ENCODE peak calls at places on chromosomes 3 and 15, in seven cellular contexts. B, I, W, X, V, Y and E are unnamed samples.

GRCh38 chr3:94928921-94929320 is 866.1 kb downstream of the NSUN3 start:
- DNase-seq in B (no peak), I (peak), W (no peak), X (peak), V (no peak), Y (peak), E (no peak)

GRCh38 chr3:104878395-104878794 is 488.3 kb upstream of the ALCAM start:
- DNase-seq in B (no peak), I (no peak), W (no peak), X (no peak), V (no peak), Y (no peak), E (no peak)

GRCh38 chr15:77519540-77519939 is 98.9 kb downstream of the HMG20A start:
- DNase-seq in B (no peak), I (no peak), W (no peak), X (no peak), V (no peak), Y (no peak), E (no peak)

GRCh38 chr15:72163719-72164118 is 33.9 kb downstream of the GRAMD2A start:
- DNase-seq in B (no peak), I (no peak), W (no peak), X (no peak), V (no peak), Y (no peak), E (no peak)

GRCh38 chr3:38582316-38582715 is 67.2 kb downstream of the SCN5A start:
- DNase-seq in B (no peak), I (no peak), W (no peak), X (no peak), V (no peak), Y (no peak), E (no peak)

GRCh38 chr3:119898478-119899177 is 116.7 kb downstream of the NR1I2 start:
- DNase-seq in B (no peak), I (no peak), W (no peak), X (no peak), V (no peak), Y (no peak), E (no peak)

GRCh38 chr15:80659375-80659774 is 35.7 kb upstream of the ABHD17C start:
- DNase-seq in B (no peak), I (no peak), W (no peak), X (no peak), V (no peak), Y (no peak), E (no peak)

GRCh38 chr3:28267984-28268849 is 26.8 kb downstream of the CMC1 start:
- DNase-seq in B (no peak), I (no peak), W (no peak), X (no peak), V (no peak), Y (peak), E (no peak)

GRCh38 chr3:126548556-126549466 is 9.9 kb downstream of the C3orf22 start:
- DNase-seq in B (no peak), I (no peak), W (no peak), X (no peak), V (no peak), Y (no peak), E (peak)

GRCh38 chr3:151327571-151328198 is 1.7 kb downstream of the P2RY13 start:
- DNase-seq in B (no peak), I (no peak), W (no peak), X (no peak), V (no peak), Y (peak), E (no peak)

GRCh38 chr3:51751287-51751686 is 27.8 kb downstream of the IQCF6 start:
- DNase-seq in B (no peak), I (no peak), W (no peak), X (no peak), V (no peak), Y (no peak), E (no peak)

GRCh38 chr3:127200086-127200691 is 7.3 kb downstream of the PRR23E start:
- DNase-seq in B (no peak), I (no peak), W (no peak), X (no peak), V (no peak), Y (no peak), E (no peak)

GRCh38 chr3:114453296-114453888 is 159.6 kb downstream of the TIGIT start:
- DNase-seq in B (no peak), I (no peak), W (no peak), X (no peak), V (no peak), Y (no peak), E (no peak)

GRCh38 chr3:106119691-106120090 is 250.9 kb upstream of the CBLB start:
- DNase-seq in B (no peak), I (no peak), W (no peak), X (no peak), V (no peak), Y (no peak), E (no peak)

GRCh38 chr15:39096608-39097007 is 484.3 kb upstream of the THBS1 start:
- DNase-seq in B (no peak), I (no peak), W (no peak), X (no peak), V (no peak), Y (no peak), E (no peak)

GRCh38 chr3:120196812-120197211 is 88.2 kb downstream of the GPR156 start:
- DNase-seq in B (no peak), I (no peak), W (no peak), X (no peak), V (no peak), Y (no peak), E (no peak)

GRCh38 chr3:82741346-82741745 is 979.9 kb upstream of the GBE1 start:
- DNase-seq in B (no peak), I (no peak), W (no peak), X (no peak), V (no peak), Y (no peak), E (no peak)

GRCh38 chr15:67050522-67051087 is 14.8 kb upstream of the SMAD3 start:
- DNase-seq in B (no peak), I (no peak), W (no peak), X (no peak), V (no peak), Y (no peak), E (no peak)